ENCODE peak calls at places on chromosomes 16 and 17, in nine cellular contexts. One of them, this sample, is unnamed.

GRCh38 chr16:81703177-81704155 is 75.6 kb upstream of the PLCG2 start:
- DNase-seq in brain microvascular endothelial cell: peak; percentile 94
- DNase-seq in effector CD4-positive, alpha-beta T cell: no peak
- DNase-seq in Kasumi-1: no peak
- DNase-seq in ovary: peak; percentile 84
- DNase-seq in activated B cell treated with CpG ODN at 0.5 μM for 24 hours: no peak
- DNase-seq in activated T-cell treated with anti-CD3 and anti-CD28 coated beads for 4 hours: no peak
- DNase-seq in HFF-Myc: peak; percentile 45
- DNase-seq in activated CD4-positive, CD25-positive, alpha-beta regulatory T cell: no peak
- DNase-seq in this sample: no peak

GRCh38 chr17:76517638-76518038 is 16.4 kb upstream of the RHBDF2 start:
- DNase-seq in brain microvascular endothelial cell: no peak
- DNase-seq in effector CD4-positive, alpha-beta T cell: no peak
- DNase-seq in Kasumi-1: no peak
- DNase-seq in ovary: no peak
- DNase-seq in activated B cell treated with CpG ODN at 0.5 μM for 24 hours: no peak
- DNase-seq in activated T-cell treated with anti-CD3 and anti-CD28 coated beads for 4 hours: no peak
- DNase-seq in HFF-Myc: no peak
- DNase-seq in activated CD4-positive, CD25-positive, alpha-beta regulatory T cell: no peak
- DNase-seq in this sample: no peak

GRCh38 chr16:11669380-11670146 is 1.3 kb downstream of the SNN start:
- DNase-seq in brain microvascular endothelial cell: no peak
- DNase-seq in effector CD4-positive, alpha-beta T cell: no peak
- DNase-seq in Kasumi-1: peak; percentile 21
- DNase-seq in ovary: peak; percentile 61
- DNase-seq in activated B cell treated with CpG ODN at 0.5 μM for 24 hours: peak; percentile 61
- DNase-seq in activated T-cell treated with anti-CD3 and anti-CD28 coated beads for 4 hours: no peak
- DNase-seq in HFF-Myc: no peak
- DNase-seq in activated CD4-positive, CD25-positive, alpha-beta regulatory T cell: no peak
- DNase-seq in this sample: peak; percentile 56

GRCh38 chr17:33562792-33563191 is 269.7 kb upstream of the ASIC2 start:
- DNase-seq in brain microvascular endothelial cell: no peak
- DNase-seq in effector CD4-positive, alpha-beta T cell: no peak
- DNase-seq in Kasumi-1: no peak
- DNase-seq in ovary: no peak
- DNase-seq in activated B cell treated with CpG ODN at 0.5 μM for 24 hours: no peak
- DNase-seq in activated T-cell treated with anti-CD3 and anti-CD28 coated beads for 4 hours: no peak
- DNase-seq in HFF-Myc: no peak
- DNase-seq in activated CD4-positive, CD25-positive, alpha-beta regulatory T cell: no peak
- DNase-seq in this sample: no peak

GRCh38 chr17:71237903-71238538 is 882.8 kb upstream of the SOX9 start:
- DNase-seq in brain microvascular endothelial cell: peak; percentile 3
- DNase-seq in effector CD4-positive, alpha-beta T cell: no peak
- DNase-seq in Kasumi-1: no peak
- DNase-seq in ovary: no peak
- DNase-seq in activated B cell treated with CpG ODN at 0.5 μM for 24 hours: no peak
- DNase-seq in activated T-cell treated with anti-CD3 and anti-CD28 coated beads for 4 hours: no peak
- DNase-seq in HFF-Myc: peak; percentile 25
- DNase-seq in activated CD4-positive, CD25-positive, alpha-beta regulatory T cell: no peak
- DNase-seq in this sample: no peak

GRCh38 chr16:55052335-55053070 is 121.8 kb downstream of the IRX5 start:
- DNase-seq in brain microvascular endothelial cell: no peak
- DNase-seq in effector CD4-positive, alpha-beta T cell: no peak
- DNase-seq in Kasumi-1: no peak
- DNase-seq in ovary: no peak
- DNase-seq in activated B cell treated with CpG ODN at 0.5 μM for 24 hours: no peak
- DNase-seq in activated T-cell treated with anti-CD3 and anti-CD28 coated beads for 4 hours: no peak
- DNase-seq in HFF-Myc: no peak
- DNase-seq in activated CD4-positive, CD25-positive, alpha-beta regulatory T cell: no peak
- DNase-seq in this sample: no peak

GRCh38 chr16:63890072-63890471 is 1231.8 kb downstream of the CDH11 start:
- DNase-seq in brain microvascular endothelial cell: peak; percentile 24
- DNase-seq in effector CD4-positive, alpha-beta T cell: no peak
- DNase-seq in Kasumi-1: no peak
- DNase-seq in ovary: no peak
- DNase-seq in activated B cell treated with CpG ODN at 0.5 μM for 24 hours: no peak
- DNase-seq in activated T-cell treated with anti-CD3 and anti-CD28 coated beads for 4 hours: no peak
- DNase-seq in HFF-Myc: no peak
- DNase-seq in activated CD4-positive, CD25-positive, alpha-beta regulatory T cell: no peak
- DNase-seq in this sample: no peak

GRCh38 chr16:8712589-8713361 is 38.4 kb downstream of the ABAT start:
- DNase-seq in brain microvascular endothelial cell: no peak
- DNase-seq in effector CD4-positive, alpha-beta T cell: no peak
- DNase-seq in Kasumi-1: no peak
- DNase-seq in ovary: no peak
- DNase-seq in activated B cell treated with CpG ODN at 0.5 μM for 24 hours: no peak
- DNase-seq in activated T-cell treated with anti-CD3 and anti-CD28 coated beads for 4 hours: no peak
- DNase-seq in HFF-Myc: no peak
- DNase-seq in activated CD4-positive, CD25-positive, alpha-beta regulatory T cell: no peak
- DNase-seq in this sample: no peak

GRCh38 chr17:81251943-81252301 is 12.8 kb downstream of the NDUFAF8 start:
- DNase-seq in brain microvascular endothelial cell: no peak
- DNase-seq in effector CD4-positive, alpha-beta T cell: no peak
- DNase-seq in Kasumi-1: no peak
- DNase-seq in ovary: no peak
- DNase-seq in activated B cell treated with CpG ODN at 0.5 μM for 24 hours: no peak
- DNase-seq in activated T-cell treated with anti-CD3 and anti-CD28 coated beads for 4 hours: no peak
- DNase-seq in HFF-Myc: no peak
- DNase-seq in activated CD4-positive, CD25-positive, alpha-beta regulatory T cell: no peak
- DNase-seq in this sample: no peak

GRCh38 chr17:77491921-77492445 is 351.2 kb downstream of the SEC14L1 start:
- DNase-seq in brain microvascular endothelial cell: no peak
- DNase-seq in effector CD4-positive, alpha-beta T cell: no peak
- DNase-seq in Kasumi-1: no peak
- DNase-seq in ovary: peak; percentile 33
- DNase-seq in activated B cell treated with CpG ODN at 0.5 μM for 24 hours: peak; percentile 45
- DNase-seq in activated T-cell treated with anti-CD3 and anti-CD28 coated beads for 4 hours: no peak
- DNase-seq in HFF-Myc: no peak
- DNase-seq in activated CD4-positive, CD25-positive, alpha-beta regulatory T cell: no peak
- DNase-seq in this sample: peak; percentile 60

GRCh38 chr16:85396879-85397871 is 215.9 kb upstream of the GSE1 start:
- DNase-seq in brain microvascular endothelial cell: no peak
- DNase-seq in effector CD4-positive, alpha-beta T cell: no peak
- DNase-seq in Kasumi-1: no peak
- DNase-seq in ovary: peak; percentile 37
- DNase-seq in activated B cell treated with CpG ODN at 0.5 μM for 24 hours: no peak
- DNase-seq in activated T-cell treated with anti-CD3 and anti-CD28 coated beads for 4 hours: no peak
- DNase-seq in HFF-Myc: no peak
- DNase-seq in activated CD4-positive, CD25-positive, alpha-beta regulatory T cell: no peak
- DNase-seq in this sample: no peak

GRCh38 chr16:84834403-84834772 is 14.6 kb downstream of the CRISPLD2 start:
- DNase-seq in brain microvascular endothelial cell: no peak
- DNase-seq in effector CD4-positive, alpha-beta T cell: no peak
- DNase-seq in Kasumi-1: no peak
- DNase-seq in ovary: no peak
- DNase-seq in activated B cell treated with CpG ODN at 0.5 μM for 24 hours: no peak
- DNase-seq in activated T-cell treated with anti-CD3 and anti-CD28 coated beads for 4 hours: no peak
- DNase-seq in HFF-Myc: no peak
- DNase-seq in activated CD4-positive, CD25-positive, alpha-beta regulatory T cell: no peak
- DNase-seq in this sample: no peak

GRCh38 chr17:34668206-34668605 is 88.8 kb downstream of the TMEM132E start:
- DNase-seq in brain microvascular endothelial cell: no peak
- DNase-seq in effector CD4-positive, alpha-beta T cell: no peak
- DNase-seq in Kasumi-1: no peak
- DNase-seq in ovary: no peak
- DNase-seq in activated B cell treated with CpG ODN at 0.5 μM for 24 hours: no peak
- DNase-seq in activated T-cell treated with anti-CD3 and anti-CD28 coated beads for 4 hours: no peak
- DNase-seq in HFF-Myc: no peak
- DNase-seq in activated CD4-positive, CD25-positive, alpha-beta regulatory T cell: no peak
- DNase-seq in this sample: no peak

GRCh38 chr16:85124636-85125346 is 12.5 kb upstream of the CIBAR2 start:
- DNase-seq in brain microvascular endothelial cell: no peak
- DNase-seq in effector CD4-positive, alpha-beta T cell: no peak
- DNase-seq in Kasumi-1: no peak
- DNase-seq in ovary: no peak
- DNase-seq in activated B cell treated with CpG ODN at 0.5 μM for 24 hours: no peak
- DNase-seq in activated T-cell treated with anti-CD3 and anti-CD28 coated beads for 4 hours: no peak
- DNase-seq in HFF-Myc: no peak
- DNase-seq in activated CD4-positive, CD25-positive, alpha-beta regulatory T cell: no peak
- DNase-seq in this sample: no peak

GRCh38 chr17:50200447-50201225 is 795 bp downstream of the COL1A1 start:
- DNase-seq in brain microvascular endothelial cell: peak; percentile 78
- DNase-seq in effector CD4-positive, alpha-beta T cell: peak; percentile 70
- DNase-seq in Kasumi-1: peak; percentile 90
- DNase-seq in ovary: peak; percentile 98
- DNase-seq in activated B cell treated with CpG ODN at 0.5 μM for 24 hours: peak; percentile 76
- DNase-seq in activated T-cell treated with anti-CD3 and anti-CD28 coated beads for 4 hours: peak; percentile 71
- DNase-seq in HFF-Myc: no peak
- DNase-seq in activated CD4-positive, CD25-positive, alpha-beta regulatory T cell: peak; percentile 50
- DNase-seq in this sample: peak; percentile 91

GRCh38 chr17:67245073-67245693 is at the start of gene HELZ:
- DNase-seq in brain microvascular endothelial cell: peak; percentile 69
- DNase-seq in effector CD4-positive, alpha-beta T cell: peak; percentile 61
- DNase-seq in Kasumi-1: peak; percentile 96
- DNase-seq in ovary: peak; percentile 81
- DNase-seq in activated B cell treated with CpG ODN at 0.5 μM for 24 hours: peak; percentile 72
- DNase-seq in activated T-cell treated with anti-CD3 and anti-CD28 coated beads for 4 hours: peak; percentile 56
- DNase-seq in HFF-Myc: peak; percentile 52
- DNase-seq in activated CD4-positive, CD25-positive, alpha-beta regulatory T cell: peak; percentile 31
- DNase-seq in this sample: peak; percentile 68

GRCh38 chr16:8372141-8372540 is 218.2 kb downstream of the TMEM114 start:
- DNase-seq in brain microvascular endothelial cell: no peak
- DNase-seq in effector CD4-positive, alpha-beta T cell: no peak
- DNase-seq in Kasumi-1: no peak
- DNase-seq in ovary: no peak
- DNase-seq in activated B cell treated with CpG ODN at 0.5 μM for 24 hours: no peak
- DNase-seq in activated T-cell treated with anti-CD3 and anti-CD28 coated beads for 4 hours: no peak
- DNase-seq in HFF-Myc: no peak
- DNase-seq in activated CD4-positive, CD25-positive, alpha-beta regulatory T cell: no peak
- DNase-seq in this sample: no peak

GRCh38 chr16:74830646-74831045 is 56.0 kb upstream of the FA2H start:
- DNase-seq in brain microvascular endothelial cell: no peak
- DNase-seq in effector CD4-positive, alpha-beta T cell: no peak
- DNase-seq in Kasumi-1: no peak
- DNase-seq in ovary: no peak
- DNase-seq in activated B cell treated with CpG ODN at 0.5 μM for 24 hours: no peak
- DNase-seq in activated T-cell treated with anti-CD3 and anti-CD28 coated beads for 4 hours: no peak
- DNase-seq in HFF-Myc: no peak
- DNase-seq in activated CD4-positive, CD25-positive, alpha-beta regulatory T cell: no peak
- DNase-seq in this sample: no peak